ENCODE peak calls at places on chromosomes 11 and 22, in six cellular contexts. One of them, this sample, is unnamed.

GRCh38 chr11:56783448-56784041 is 35.0 kb upstream of the OR9G4 start:
- DNase-seq in naive thymus-derived CD4-positive, alpha-beta T cell: no peak
- DNase-seq in CD4-positive, CD25-positive, alpha-beta regulatory T cell: peak; percentile 3
- DNase-seq in HCT116: peak; percentile 52
- DNase-seq in right lobe of liver: no peak
- DNase-seq in ovary: no peak
- DNase-seq in this sample: peak; percentile 25

GRCh38 chr11:21411114-21411513 is 741.7 kb downstream of the NELL1 start:
- DNase-seq in naive thymus-derived CD4-positive, alpha-beta T cell: no peak
- DNase-seq in CD4-positive, CD25-positive, alpha-beta regulatory T cell: no peak
- DNase-seq in HCT116: no peak
- DNase-seq in right lobe of liver: no peak
- DNase-seq in ovary: no peak
- DNase-seq in this sample: no peak

GRCh38 chr11:71931245-71931602 is 2.4 kb downstream of the RNF121 start:
- DNase-seq in naive thymus-derived CD4-positive, alpha-beta T cell: no peak
- DNase-seq in CD4-positive, CD25-positive, alpha-beta regulatory T cell: no peak
- DNase-seq in HCT116: no peak
- DNase-seq in right lobe of liver: no peak
- DNase-seq in ovary: no peak
- DNase-seq in this sample: no peak

GRCh38 chr22:39612811-39613548 is 42.4 kb downstream of the CACNA1I start:
- DNase-seq in naive thymus-derived CD4-positive, alpha-beta T cell: peak; percentile 25
- DNase-seq in CD4-positive, CD25-positive, alpha-beta regulatory T cell: no peak
- DNase-seq in HCT116: no peak
- DNase-seq in right lobe of liver: no peak
- DNase-seq in ovary: no peak
- DNase-seq in this sample: no peak

GRCh38 chr11:80331694-80332093 is 890.9 kb upstream of the TENM4 start:
- DNase-seq in naive thymus-derived CD4-positive, alpha-beta T cell: no peak
- DNase-seq in CD4-positive, CD25-positive, alpha-beta regulatory T cell: no peak
- DNase-seq in HCT116: no peak
- DNase-seq in right lobe of liver: no peak
- DNase-seq in ovary: no peak
- DNase-seq in this sample: no peak

GRCh38 chr11:437228-437870 is 4.5 kb downstream of the ANO9 start:
- DNase-seq in naive thymus-derived CD4-positive, alpha-beta T cell: no peak
- DNase-seq in CD4-positive, CD25-positive, alpha-beta regulatory T cell: no peak
- DNase-seq in HCT116: no peak
- DNase-seq in right lobe of liver: no peak
- DNase-seq in ovary: no peak
- DNase-seq in this sample: no peak

GRCh38 chr11:1830500-1831223 is 4.1 kb upstream of the SYT8 start:
- DNase-seq in naive thymus-derived CD4-positive, alpha-beta T cell: no peak
- DNase-seq in CD4-positive, CD25-positive, alpha-beta regulatory T cell: no peak
- DNase-seq in HCT116: no peak
- DNase-seq in right lobe of liver: peak; percentile 77
- DNase-seq in ovary: no peak
- DNase-seq in this sample: no peak

GRCh38 chr22:28900379-28900778 is 17.0 kb downstream of the ZNRF3 start:
- DNase-seq in naive thymus-derived CD4-positive, alpha-beta T cell: no peak
- DNase-seq in CD4-positive, CD25-positive, alpha-beta regulatory T cell: no peak
- DNase-seq in HCT116: no peak
- DNase-seq in right lobe of liver: no peak
- DNase-seq in ovary: no peak
- DNase-seq in this sample: no peak

GRCh38 chr11:67387074-67387473 is 4.7 kb upstream of the RAD9A start:
- DNase-seq in naive thymus-derived CD4-positive, alpha-beta T cell: no peak
- DNase-seq in CD4-positive, CD25-positive, alpha-beta regulatory T cell: no peak
- DNase-seq in HCT116: no peak
- DNase-seq in right lobe of liver: no peak
- DNase-seq in ovary: no peak
- DNase-seq in this sample: no peak

DNA sequence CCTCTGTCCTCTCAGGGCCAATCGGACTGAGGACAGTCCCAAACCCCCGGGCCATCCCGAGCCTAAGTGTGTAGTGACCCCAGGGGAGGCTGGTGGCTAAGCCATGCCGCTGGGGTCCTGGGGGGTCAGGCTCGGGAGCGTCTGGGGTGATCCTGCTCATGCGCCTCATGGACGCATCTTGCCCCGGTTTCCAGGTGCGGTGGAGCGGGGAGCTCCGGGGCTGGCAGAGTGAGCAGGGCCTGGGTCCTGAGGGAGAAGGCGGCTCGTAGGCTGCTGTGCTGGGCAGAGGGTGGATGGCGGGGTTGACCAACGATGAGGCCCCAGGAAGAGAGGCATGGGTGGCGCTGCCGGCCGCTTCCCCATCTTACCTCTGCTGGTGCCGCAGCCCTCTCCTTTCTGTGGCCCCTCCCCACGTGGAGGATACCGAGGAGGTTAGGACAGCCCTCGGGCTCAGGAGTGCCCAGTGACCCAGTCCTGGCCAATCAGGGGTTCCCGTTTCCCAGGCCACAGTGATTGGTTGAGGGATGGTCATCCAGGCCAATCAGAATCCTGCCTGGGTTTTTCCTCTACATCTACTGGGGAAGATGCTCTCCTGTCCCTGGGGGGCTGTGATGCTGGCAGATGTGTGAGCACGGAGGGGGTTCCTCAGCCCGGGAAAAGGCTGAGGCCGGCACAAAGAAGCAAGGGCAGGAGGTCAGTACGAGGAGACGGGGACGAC is 171.0 kb downstream of the CTTN start:
- DNase-seq in naive thymus-derived CD4-positive, alpha-beta T cell: no peak
- DNase-seq in CD4-positive, CD25-positive, alpha-beta regulatory T cell: no peak
- DNase-seq in HCT116: no peak
- DNase-seq in right lobe of liver: no peak
- DNase-seq in ovary: peak; percentile 28
- DNase-seq in this sample: no peak
- H3K9me3 ChIP-seq in naive thymus-derived CD4-positive, alpha-beta T cell: no peaks in the 10 kb centered on the region
- H3K9me3 ChIP-seq in CD4-positive, CD25-positive, alpha-beta regulatory T cell: no peaks in the 10 kb centered on the region
- H3K9me3 ChIP-seq in HCT116: no peaks in the 10 kb centered on the region
- H3K9me3 ChIP-seq in right lobe of liver: no peaks in the 10 kb centered on the region
- H3K9me3 ChIP-seq in ovary: no peaks in the 10 kb centered on the region
- H3K9me3 ChIP-seq in this sample: no peaks in the 10 kb centered on the region

GRCh38 chr11:119111361-119111925 is 4.3 kb downstream of the C2CD2L start:
- DNase-seq in naive thymus-derived CD4-positive, alpha-beta T cell: no peak
- DNase-seq in CD4-positive, CD25-positive, alpha-beta regulatory T cell: no peak
- DNase-seq in HCT116: no peak
- DNase-seq in right lobe of liver: no peak
- DNase-seq in ovary: peak; percentile 26
- DNase-seq in this sample: no peak

GRCh38 chr11:119114351-119114750 is 7.0 kb upstream of the HINFP start:
- DNase-seq in naive thymus-derived CD4-positive, alpha-beta T cell: no peak
- DNase-seq in CD4-positive, CD25-positive, alpha-beta regulatory T cell: no peak
- DNase-seq in HCT116: no peak
- DNase-seq in right lobe of liver: no peak
- DNase-seq in ovary: no peak
- DNase-seq in this sample: no peak

GRCh38 chr11:119112314-119113020 is 5.3 kb downstream of the C2CD2L start:
- DNase-seq in naive thymus-derived CD4-positive, alpha-beta T cell: no peak
- DNase-seq in CD4-positive, CD25-positive, alpha-beta regulatory T cell: no peak
- DNase-seq in HCT116: no peak
- DNase-seq in right lobe of liver: no peak
- DNase-seq in ovary: no peak
- DNase-seq in this sample: no peak

GRCh38 chr11:119115484-119116234 is 5.7 kb upstream of the HINFP start:
- DNase-seq in naive thymus-derived CD4-positive, alpha-beta T cell: peak; percentile 72
- DNase-seq in CD4-positive, CD25-positive, alpha-beta regulatory T cell: peak; percentile 33
- DNase-seq in HCT116: no peak
- DNase-seq in right lobe of liver: peak; percentile 76
- DNase-seq in ovary: no peak
- DNase-seq in this sample: no peak

GRCh38 chr11:119113716-119114115 is 6.6 kb downstream of the C2CD2L start:
- DNase-seq in naive thymus-derived CD4-positive, alpha-beta T cell: no peak
- DNase-seq in CD4-positive, CD25-positive, alpha-beta regulatory T cell: no peak
- DNase-seq in HCT116: no peak
- DNase-seq in right lobe of liver: no peak
- DNase-seq in ovary: no peak
- DNase-seq in this sample: no peak
- H3K9me3 ChIP-seq in naive thymus-derived CD4-positive, alpha-beta T cell: no peaks in the 10 kb centered on the region
- H3K9me3 ChIP-seq in CD4-positive, CD25-positive, alpha-beta regulatory T cell: no peaks in the 10 kb centered on the region
- H3K9me3 ChIP-seq in HCT116: no peaks in the 10 kb centered on the region
- H3K9me3 ChIP-seq in right lobe of liver: no peaks in the 10 kb centered on the region
- H3K9me3 ChIP-seq in ovary: no peaks in the 10 kb centered on the region
- H3K9me3 ChIP-seq in this sample: no peaks in the 10 kb centered on the region

GRCh38 chr11:96643173-96643572 is 253.4 kb downstream of the JRKL start:
- DNase-seq in naive thymus-derived CD4-positive, alpha-beta T cell: no peak
- DNase-seq in CD4-positive, CD25-positive, alpha-beta regulatory T cell: no peak
- DNase-seq in HCT116: no peak
- DNase-seq in right lobe of liver: no peak
- DNase-seq in ovary: no peak
- DNase-seq in this sample: no peak

DNA sequence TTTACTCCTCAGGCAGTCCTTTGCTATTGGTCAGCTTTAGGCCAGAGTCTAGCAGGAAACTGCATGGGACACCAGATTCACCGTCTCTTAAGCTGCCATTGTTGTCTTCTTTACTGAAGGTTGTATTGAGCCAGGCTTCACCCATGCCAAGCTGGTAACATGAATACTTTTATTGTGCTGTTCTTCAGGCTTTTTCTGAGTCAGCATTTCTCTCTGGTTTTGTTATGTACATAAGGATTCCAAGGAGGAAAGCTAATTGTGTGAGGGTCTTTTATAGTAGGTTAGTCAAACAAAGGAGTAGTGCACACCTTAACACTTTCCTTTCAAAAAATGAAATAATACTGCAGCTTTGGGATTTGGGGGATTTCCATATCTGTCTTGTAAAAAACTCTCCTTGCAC is 252.8 kb downstream of the JRKL start:
- DNase-seq in naive thymus-derived CD4-positive, alpha-beta T cell: no peak
- DNase-seq in CD4-positive, CD25-positive, alpha-beta regulatory T cell: no peak
- DNase-seq in HCT116: no peak
- DNase-seq in right lobe of liver: no peak
- DNase-seq in ovary: no peak
- DNase-seq in this sample: no peak
- H3K9me3 ChIP-seq in naive thymus-derived CD4-positive, alpha-beta T cell: no peaks in the 10 kb centered on the region
- H3K9me3 ChIP-seq in CD4-positive, CD25-positive, alpha-beta regulatory T cell: no peaks in the 10 kb centered on the region
- H3K9me3 ChIP-seq in HCT116: no peaks in the 10 kb centered on the region
- H3K9me3 ChIP-seq in right lobe of liver: no peaks in the 10 kb centered on the region
- H3K9me3 ChIP-seq in ovary: no peaks in the 10 kb centered on the region
- H3K9me3 ChIP-seq in this sample: no peaks in the 10 kb centered on the region

GRCh38 chr11:17378655-17379054 is 9.8 kb downstream of the KCNJ11 start:
- DNase-seq in naive thymus-derived CD4-positive, alpha-beta T cell: no peak
- DNase-seq in CD4-positive, CD25-positive, alpha-beta regulatory T cell: no peak
- DNase-seq in HCT116: no peak
- DNase-seq in right lobe of liver: no peak
- DNase-seq in ovary: no peak
- DNase-seq in this sample: no peak

GRCh38 chr11:17375547-17375946 is 12.9 kb downstream of the KCNJ11 start:
- DNase-seq in naive thymus-derived CD4-positive, alpha-beta T cell: no peak
- DNase-seq in CD4-positive, CD25-positive, alpha-beta regulatory T cell: no peak
- DNase-seq in HCT116: no peak
- DNase-seq in right lobe of liver: no peak
- DNase-seq in ovary: no peak
- DNase-seq in this sample: no peak

GRCh38 chr11:17379383-17380180 is 8.9 kb downstream of the KCNJ11 start:
- DNase-seq in naive thymus-derived CD4-positive, alpha-beta T cell: no peak
- DNase-seq in CD4-positive, CD25-positive, alpha-beta regulatory T cell: no peak
- DNase-seq in HCT116: no peak
- DNase-seq in right lobe of liver: no peak
- DNase-seq in ovary: no peak
- DNase-seq in this sample: no peak

GRCh38 chr11:17381156-17381555 is 7.3 kb downstream of the KCNJ11 start:
- DNase-seq in naive thymus-derived CD4-positive, alpha-beta T cell: no peak
- DNase-seq in CD4-positive, CD25-positive, alpha-beta regulatory T cell: no peak
- DNase-seq in HCT116: no peak
- DNase-seq in right lobe of liver: no peak
- DNase-seq in ovary: no peak
- DNase-seq in this sample: no peak

GRCh38 chr11:17376493-17376892 is 12.0 kb downstream of the KCNJ11 start:
- DNase-seq in naive thymus-derived CD4-positive, alpha-beta T cell: no peak
- DNase-seq in CD4-positive, CD25-positive, alpha-beta regulatory T cell: no peak
- DNase-seq in HCT116: no peak
- DNase-seq in right lobe of liver: no peak
- DNase-seq in ovary: no peak
- DNase-seq in this sample: no peak
- H3K9me3 ChIP-seq in naive thymus-derived CD4-positive, alpha-beta T cell: peaks cover 23% of the 10 kb centered on the region
- H3K9me3 ChIP-seq in CD4-positive, CD25-positive, alpha-beta regulatory T cell: peaks cover 13% of the 10 kb centered on the region
- H3K9me3 ChIP-seq in HCT116: peaks cover 30% of the 10 kb centered on the region
- H3K9me3 ChIP-seq in right lobe of liver: no peaks in the 10 kb centered on the region
- H3K9me3 ChIP-seq in ovary: peaks cover 18% of the 10 kb centered on the region
- H3K9me3 ChIP-seq in this sample: peaks cover 9% of the 10 kb centered on the region

GRCh38 chr22:47209077-47209514 is 446.6 kb downstream of the TBC1D22A start:
- DNase-seq in naive thymus-derived CD4-positive, alpha-beta T cell: no peak
- DNase-seq in CD4-positive, CD25-positive, alpha-beta regulatory T cell: no peak
- DNase-seq in HCT116: no peak
- DNase-seq in right lobe of liver: no peak
- DNase-seq in ovary: peak; percentile 19
- DNase-seq in this sample: no peak
- H3K9me3 ChIP-seq in naive thymus-derived CD4-positive, alpha-beta T cell: no peaks in the 10 kb centered on the region
- H3K9me3 ChIP-seq in CD4-positive, CD25-positive, alpha-beta regulatory T cell: no peaks in the 10 kb centered on the region
- H3K9me3 ChIP-seq in HCT116: no peaks in the 10 kb centered on the region
- H3K9me3 ChIP-seq in right lobe of liver: no peaks in the 10 kb centered on the region
- H3K9me3 ChIP-seq in ovary: no peaks in the 10 kb centered on the region
- H3K9me3 ChIP-seq in this sample: peaks cover 19% of the 10 kb centered on the region

GRCh38 chr22:48593551-48593950 is 1234.1 kb downstream of the BRD1 start:
- DNase-seq in naive thymus-derived CD4-positive, alpha-beta T cell: no peak
- DNase-seq in CD4-positive, CD25-positive, alpha-beta regulatory T cell: no peak
- DNase-seq in HCT116: no peak
- DNase-seq in right lobe of liver: no peak
- DNase-seq in ovary: no peak
- DNase-seq in this sample: no peak
- H3K9me3 ChIP-seq in naive thymus-derived CD4-positive, alpha-beta T cell: no peaks in the 10 kb centered on the region
- H3K9me3 ChIP-seq in CD4-positive, CD25-positive, alpha-beta regulatory T cell: no peaks in the 10 kb centered on the region
- H3K9me3 ChIP-seq in HCT116: no peaks in the 10 kb centered on the region
- H3K9me3 ChIP-seq in right lobe of liver: no peaks in the 10 kb centered on the region
- H3K9me3 ChIP-seq in ovary: no peaks in the 10 kb centered on the region
- H3K9me3 ChIP-seq in this sample: peaks cover 46% of the 10 kb centered on the region

DNA sequence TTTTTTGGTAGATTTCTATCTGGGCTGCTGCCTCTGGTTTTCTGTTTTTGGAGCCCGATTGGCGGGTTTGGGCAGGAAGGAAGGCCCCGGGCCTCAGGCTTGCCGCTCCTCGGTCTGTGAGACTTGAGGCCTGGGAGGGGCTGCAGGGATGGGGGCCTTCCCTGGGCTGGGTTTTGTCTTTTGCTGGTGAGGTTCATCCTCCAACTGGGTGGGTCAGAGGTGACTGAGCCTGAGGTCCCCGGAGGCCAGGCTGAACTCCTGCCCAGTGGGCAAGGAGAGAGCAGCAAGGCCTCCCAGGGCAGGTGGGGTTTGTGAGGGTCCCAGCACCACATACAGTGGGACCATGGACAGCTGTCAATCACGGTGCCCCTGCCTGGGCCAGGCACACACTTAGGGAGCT is 15.0 kb downstream of the MPPED1 start:
- DNase-seq in naive thymus-derived CD4-positive, alpha-beta T cell: no peak
- DNase-seq in CD4-positive, CD25-positive, alpha-beta regulatory T cell: no peak
- DNase-seq in HCT116: no peak
- DNase-seq in right lobe of liver: peak; percentile 35
- DNase-seq in ovary: no peak
- DNase-seq in this sample: no peak
- H3K9me3 ChIP-seq in naive thymus-derived CD4-positive, alpha-beta T cell: no peaks in the 10 kb centered on the region
- H3K9me3 ChIP-seq in CD4-positive, CD25-positive, alpha-beta regulatory T cell: no peaks in the 10 kb centered on the region
- H3K9me3 ChIP-seq in HCT116: no peaks in the 10 kb centered on the region
- H3K9me3 ChIP-seq in right lobe of liver: no peaks in the 10 kb centered on the region
- H3K9me3 ChIP-seq in ovary: no peaks in the 10 kb centered on the region
- H3K9me3 ChIP-seq in this sample: no peaks in the 10 kb centered on the region

This sample was measured in iPS DF 6.9.